ENCODE peak calls at places on chromosome 9, in eight cellular contexts. One of them, this sample, is unnamed.

GRCh38 chr9:33465596-33466564 is 7.8 kb downstream of the NOL6 start:
- DNase-seq in tibial artery: no peak
- DNase-seq in sigmoid colon: no peak
- DNase-seq in IMR-90: no peak
- DNase-seq in neural progenitor cell: no peak
- DNase-seq in cardiac muscle cell: no peak
- DNase-seq in mammary epithelial cell: no peak
- DNase-seq in heart right ventricle: no peak
- DNase-seq in this sample: no peak

GRCh38 chr9:316382-316965 is 101.8 kb downstream of the DOCK8 start:
- DNase-seq in cardiac muscle cell: no peak
- DNase-seq in tibial artery: no peak
- DNase-seq in mammary epithelial cell: no peak
- DNase-seq in sigmoid colon: no peak
- DNase-seq in heart right ventricle: no peak
- DNase-seq in neural progenitor cell: no peak
- DNase-seq in IMR-90: no peak
- DNase-seq in this sample: no peak

GRCh38 chr9:121499427-121500164 is at the start of gene GGTA1:
- DNase-seq in cardiac muscle cell: peak; percentile 79
- DNase-seq in tibial artery: peak; percentile 69
- DNase-seq in mammary epithelial cell: peak; percentile 50
- DNase-seq in IMR-90: peak; percentile 50
- DNase-seq in sigmoid colon: peak; percentile 80
- DNase-seq in heart right ventricle: peak; percentile 73
- DNase-seq in neural progenitor cell: peak; percentile 84
- DNase-seq in this sample: no peak

GRCh38 chr9:94082553-94082952 is 1.7 kb upstream of the PTPDC1 start:
- DNase-seq in mammary epithelial cell: no peak
- DNase-seq in tibial artery: no peak
- DNase-seq in IMR-90: no peak
- DNase-seq in cardiac muscle cell: no peak
- DNase-seq in neural progenitor cell: no peak
- DNase-seq in sigmoid colon: no peak
- DNase-seq in heart right ventricle: no peak
- DNase-seq in this sample: no peak

GRCh38 chr9:76458903-76459690 is at the start of gene GCNT1:
- DNase-seq in heart right ventricle: peak; percentile 76
- DNase-seq in neural progenitor cell: peak; percentile 95
- DNase-seq in tibial artery: peak; percentile 75
- DNase-seq in IMR-90: peak; percentile 60
- DNase-seq in sigmoid colon: peak; percentile 85
- DNase-seq in cardiac muscle cell: peak; percentile 89
- DNase-seq in mammary epithelial cell: peak; percentile 95
- DNase-seq in this sample: peak; percentile 32

GRCh38 chr9:115367321-115367720 is 249.4 kb upstream of the TNC start:
- DNase-seq in neural progenitor cell: no peak
- DNase-seq in cardiac muscle cell: no peak
- DNase-seq in sigmoid colon: no peak
- DNase-seq in IMR-90: no peak
- DNase-seq in heart right ventricle: no peak
- DNase-seq in mammary epithelial cell: no peak
- DNase-seq in tibial artery: no peak
- DNase-seq in this sample: no peak

GRCh38 chr9:13171261-13171660 is 108.2 kb downstream of the MPDZ start:
- DNase-seq in heart right ventricle: no peak
- DNase-seq in sigmoid colon: no peak
- DNase-seq in IMR-90: peak; percentile 21
- DNase-seq in neural progenitor cell: no peak
- DNase-seq in tibial artery: no peak
- DNase-seq in cardiac muscle cell: no peak
- DNase-seq in mammary epithelial cell: no peak
- DNase-seq in this sample: no peak

GRCh38 chr9:90251311-90251710 is 391.3 kb downstream of the DIRAS2 start:
- DNase-seq in mammary epithelial cell: no peak
- DNase-seq in cardiac muscle cell: no peak
- DNase-seq in neural progenitor cell: no peak
- DNase-seq in heart right ventricle: no peak
- DNase-seq in sigmoid colon: no peak
- DNase-seq in tibial artery: no peak
- DNase-seq in IMR-90: no peak
- DNase-seq in this sample: no peak

GRCh38 chr9:134644715-134645606 is 3.4 kb downstream of the COL5A1 start:
- DNase-seq in heart right ventricle: peak; percentile 76
- DNase-seq in sigmoid colon: peak; percentile 93
- DNase-seq in IMR-90: peak; percentile 99
- DNase-seq in neural progenitor cell: peak; percentile 48
- DNase-seq in cardiac muscle cell: no peak
- DNase-seq in tibial artery: peak; percentile 85
- DNase-seq in mammary epithelial cell: peak; percentile 91
- DNase-seq in this sample: peak; percentile 98

GRCh38 chr9:9790216-9790872 is 822.5 kb downstream of the PTPRD start:
- DNase-seq in sigmoid colon: no peak
- DNase-seq in heart right ventricle: no peak
- DNase-seq in neural progenitor cell: peak; percentile 69
- DNase-seq in IMR-90: no peak
- DNase-seq in mammary epithelial cell: peak; percentile 5
- DNase-seq in tibial artery: no peak
- DNase-seq in cardiac muscle cell: peak; percentile 64
- DNase-seq in this sample: no peak

GRCh38 chr9:86470326-86470725 is 116.1 kb upstream of the TUT7 start:
- DNase-seq in heart right ventricle: no peak
- DNase-seq in IMR-90: peak; percentile 19
- DNase-seq in cardiac muscle cell: no peak
- DNase-seq in tibial artery: no peak
- DNase-seq in neural progenitor cell: no peak
- DNase-seq in sigmoid colon: no peak
- DNase-seq in mammary epithelial cell: no peak
- DNase-seq in this sample: no peak

GRCh38 chr9:89695441-89695891 is 90.7 kb downstream of the GADD45G start:
- DNase-seq in sigmoid colon: no peak
- DNase-seq in IMR-90: no peak
- DNase-seq in cardiac muscle cell: no peak
- DNase-seq in neural progenitor cell: peak; percentile 75
- DNase-seq in mammary epithelial cell: no peak
- DNase-seq in heart right ventricle: no peak
- DNase-seq in tibial artery: no peak
- DNase-seq in this sample: no peak

GRCh38 chr9:128788445-128788844 is 1.4 kb downstream of the TBC1D13 start:
- DNase-seq in sigmoid colon: no peak
- DNase-seq in mammary epithelial cell: no peak
- DNase-seq in tibial artery: no peak
- DNase-seq in cardiac muscle cell: no peak
- DNase-seq in neural progenitor cell: no peak
- DNase-seq in heart right ventricle: no peak
- DNase-seq in IMR-90: no peak
- DNase-seq in this sample: no peak
- H3K4me3 ChIP-seq in sigmoid colon: peak overlapping the region; percentile 98
- H3K4me3 ChIP-seq in mammary epithelial cell: peak overlapping the region; percentile 96
- H3K4me3 ChIP-seq in tibial artery: peak overlapping the region; percentile 68
- H3K4me3 ChIP-seq in cardiac muscle cell: peak overlapping the region; percentile 76
- H3K4me3 ChIP-seq in neural progenitor cell: peak overlapping the region; percentile 96
- H3K4me3 ChIP-seq in heart right ventricle: peak overlapping the region; percentile 95
- H3K4me3 ChIP-seq in IMR-90: no peak overlapping the region
- H3K4me3 ChIP-seq in this sample: no peak overlapping the region

DNA sequence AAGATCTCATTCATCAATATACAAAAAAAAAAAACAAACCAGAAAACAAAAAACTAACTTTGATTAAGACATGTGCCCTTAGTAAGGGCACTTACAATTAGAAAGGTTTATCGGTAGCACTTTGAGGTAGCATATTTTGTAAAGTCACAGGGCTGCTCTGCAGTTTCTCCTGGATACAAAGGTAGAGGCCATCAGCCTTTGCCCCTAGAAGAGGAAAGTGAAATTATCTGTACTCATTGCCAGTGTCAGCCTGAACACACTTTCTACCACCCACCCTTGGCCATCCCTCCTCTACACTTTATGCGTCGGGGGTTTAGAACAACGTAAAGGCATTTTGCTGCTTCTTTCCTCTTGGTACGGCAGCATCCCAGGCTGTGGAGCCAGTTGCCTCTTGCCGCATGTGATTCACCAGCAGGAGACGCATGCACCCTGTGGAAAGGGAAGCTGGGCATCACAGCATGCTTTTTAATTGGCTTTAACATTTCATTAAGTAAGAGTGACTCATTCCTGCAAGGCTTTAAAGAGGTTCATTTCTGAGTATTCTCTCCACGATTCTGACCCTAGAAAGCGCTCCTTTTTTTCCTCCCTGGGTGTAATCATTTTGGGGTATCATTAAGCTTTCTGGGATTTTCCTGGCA is 84.6 kb downstream of the CEMIP2 start:
- DNase-seq in heart right ventricle: no peak
- DNase-seq in neural progenitor cell: peak; percentile 49
- DNase-seq in IMR-90: peak; percentile 61
- DNase-seq in tibial artery: peak; percentile 34
- DNase-seq in mammary epithelial cell: peak; percentile 83
- DNase-seq in cardiac muscle cell: peak; percentile 13
- DNase-seq in sigmoid colon: no peak
- DNase-seq in this sample: no peak
- TF ChIP-seq CTCF in heart right ventricle: no peak
- TF ChIP-seq CTCF in neural progenitor cell: peak; percentile 30
- TF ChIP-seq CTCF in IMR-90: peak; percentile 52
- TF ChIP-seq CTCF in tibial artery: no peak
- TF ChIP-seq CTCF in mammary epithelial cell: peak; percentile 67
- TF ChIP-seq CTCF in cardiac muscle cell: peak; percentile 51
- TF ChIP-seq CTCF in sigmoid colon: peak; percentile 38
- TF ChIP-seq CTCF in this sample: peak; percentile 72

GRCh38 chr9:21837501-21837900 is 35.1 kb downstream of the MTAP start:
- DNase-seq in heart right ventricle: no peak
- DNase-seq in IMR-90: no peak
- DNase-seq in neural progenitor cell: no peak
- DNase-seq in mammary epithelial cell: no peak
- DNase-seq in tibial artery: no peak
- DNase-seq in cardiac muscle cell: no peak
- DNase-seq in sigmoid colon: no peak
- DNase-seq in this sample: no peak
- H3K36me3 ChIP-seq in heart right ventricle: peaks cover 36% of the 10 kb centered on the region
- H3K36me3 ChIP-seq in IMR-90: peaks cover 27% of the 10 kb centered on the region
- H3K36me3 ChIP-seq in neural progenitor cell: peaks cover 12% of the 10 kb centered on the region
- H3K36me3 ChIP-seq in mammary epithelial cell: peaks cover 28% of the 10 kb centered on the region
- H3K36me3 ChIP-seq in tibial artery: peaks cover 72% of the 10 kb centered on the region
- H3K36me3 ChIP-seq in cardiac muscle cell: peaks cover 30% of the 10 kb centered on the region
- H3K36me3 ChIP-seq in sigmoid colon: peaks cover 74% of the 10 kb centered on the region
- H3K36me3 ChIP-seq in this sample: peaks cover 22% of the 10 kb centered on the region

GRCh38 chr9:107286057-107286456 is 3.0 kb downstream of the RAD23B start:
- DNase-seq in IMR-90: peak; percentile 69
- DNase-seq in sigmoid colon: no peak
- DNase-seq in neural progenitor cell: no peak
- DNase-seq in heart right ventricle: no peak
- DNase-seq in tibial artery: no peak
- DNase-seq in mammary epithelial cell: peak; percentile 46
- DNase-seq in cardiac muscle cell: peak; percentile 15
- DNase-seq in this sample: no peak
- H3K4me3 ChIP-seq in IMR-90: peak overlapping the region; percentile 79
- H3K4me3 ChIP-seq in sigmoid colon: peak overlapping the region; percentile 94
- H3K4me3 ChIP-seq in neural progenitor cell: peak overlapping the region; percentile 84
- H3K4me3 ChIP-seq in heart right ventricle: peak overlapping the region; percentile 93
- H3K4me3 ChIP-seq in tibial artery: peak overlapping the region; percentile 74
- H3K4me3 ChIP-seq in mammary epithelial cell: peak overlapping the region; percentile 93
- H3K4me3 ChIP-seq in cardiac muscle cell: peak overlapping the region; percentile 84
- H3K4me3 ChIP-seq in this sample: peak overlapping the region; percentile 93

GRCh38 chr9:95094002-95094401 is 223.5 kb downstream of the FANCC start:
- DNase-seq in sigmoid colon: no peak
- DNase-seq in tibial artery: no peak
- DNase-seq in neural progenitor cell: no peak
- DNase-seq in IMR-90: no peak
- DNase-seq in heart right ventricle: no peak
- DNase-seq in mammary epithelial cell: no peak
- DNase-seq in cardiac muscle cell: no peak
- DNase-seq in this sample: no peak
- TF ChIP-seq CTCF in sigmoid colon: no peak
- TF ChIP-seq CTCF in tibial artery: no peak
- TF ChIP-seq CTCF in neural progenitor cell: no peak
- TF ChIP-seq CTCF in IMR-90: no peak
- TF ChIP-seq CTCF in heart right ventricle: no peak
- TF ChIP-seq CTCF in mammary epithelial cell: no peak
- TF ChIP-seq CTCF in cardiac muscle cell: no peak
- TF ChIP-seq CTCF in this sample: no peak

DNA sequence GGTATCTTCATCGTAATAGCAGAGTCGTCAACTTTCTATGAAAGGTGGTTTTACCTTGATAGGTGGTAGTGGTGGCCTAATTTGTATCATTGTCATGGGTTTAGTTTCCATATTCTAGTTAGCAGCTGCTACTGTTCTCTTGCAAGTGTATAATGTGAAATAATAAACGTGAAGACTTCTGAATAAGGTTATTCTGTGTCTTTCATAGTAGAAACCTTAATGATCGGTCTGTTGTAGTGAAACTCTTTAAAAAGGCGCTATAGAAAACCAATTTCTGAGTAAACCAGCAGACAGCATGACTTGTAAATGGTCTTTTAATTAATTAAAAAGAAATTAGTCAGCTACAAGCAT is 1.6 kb downstream of the SET start:
- DNase-seq in neural progenitor cell: no peak
- DNase-seq in mammary epithelial cell: no peak
- DNase-seq in sigmoid colon: no peak
- DNase-seq in tibial artery: no peak
- DNase-seq in IMR-90: no peak
- DNase-seq in heart right ventricle: no peak
- DNase-seq in cardiac muscle cell: no peak
- DNase-seq in this sample: no peak
- H3K36me3 ChIP-seq in neural progenitor cell: peaks cover 37% of the 10 kb centered on the region
- H3K36me3 ChIP-seq in mammary epithelial cell: peaks cover 23% of the 10 kb centered on the region
- H3K36me3 ChIP-seq in sigmoid colon: peaks cover 47% of the 10 kb centered on the region
- H3K36me3 ChIP-seq in tibial artery: peaks cover 37% of the 10 kb centered on the region
- H3K36me3 ChIP-seq in IMR-90: peaks cover 17% of the 10 kb centered on the region
- H3K36me3 ChIP-seq in heart right ventricle: peaks cover 33% of the 10 kb centered on the region
- H3K36me3 ChIP-seq in cardiac muscle cell: peaks cover 32% of the 10 kb centered on the region
- H3K36me3 ChIP-seq in this sample: peaks cover 4% of the 10 kb centered on the region

GRCh38 chr9:124761196-124761595 is 9.9 kb downstream of the NR6A1 start:
- DNase-seq in heart right ventricle: no peak
- DNase-seq in neural progenitor cell: no peak
- DNase-seq in IMR-90: no peak
- DNase-seq in sigmoid colon: no peak
- DNase-seq in tibial artery: no peak
- DNase-seq in cardiac muscle cell: no peak
- DNase-seq in mammary epithelial cell: no peak
- DNase-seq in this sample: no peak
- H3K4me3 ChIP-seq in heart right ventricle: no peak overlapping the region
- H3K4me3 ChIP-seq in neural progenitor cell: peak overlapping the region; percentile 21
- H3K4me3 ChIP-seq in IMR-90: no peak overlapping the region
- H3K4me3 ChIP-seq in sigmoid colon: no peak overlapping the region
- H3K4me3 ChIP-seq in tibial artery: no peak overlapping the region
- H3K4me3 ChIP-seq in cardiac muscle cell: no peak overlapping the region
- H3K4me3 ChIP-seq in mammary epithelial cell: no peak overlapping the region
- H3K4me3 ChIP-seq in this sample: no peak overlapping the region

GRCh38 chr9:136991993-136992818 is at the start of gene PAXX:
- DNase-seq in tibial artery: peak; percentile 86
- DNase-seq in heart right ventricle: peak; percentile 92
- DNase-seq in mammary epithelial cell: peak; percentile 82
- DNase-seq in sigmoid colon: peak; percentile 96
- DNase-seq in neural progenitor cell: peak; percentile 96
- DNase-seq in IMR-90: peak; percentile 82
- DNase-seq in cardiac muscle cell: peak; percentile 96
- DNase-seq in this sample: peak; percentile 19
- TF ChIP-seq CTCF in tibial artery: no peak
- TF ChIP-seq CTCF in heart right ventricle: no peak
- TF ChIP-seq CTCF in mammary epithelial cell: no peak
- TF ChIP-seq CTCF in sigmoid colon: no peak
- TF ChIP-seq CTCF in neural progenitor cell: no peak
- TF ChIP-seq CTCF in IMR-90: no peak
- TF ChIP-seq CTCF in cardiac muscle cell: no peak
- TF ChIP-seq CTCF in this sample: no peak

This sample was measured in BJ.